ENCODE peak calls at places on chromosome 4, in eight cellular contexts. E is stimulated activated CD8-positive, alpha-beta memory T cell treated with anti-CD3 and anti-CD28 coated beads, Interleukin-7, amount 100 ng/mL, for 24 hours; U is progenitor cell of endocrine pancreas; W is occipital lobe; Q is AG09319; G is A549; X is RWPE1; C is T-cell. S is an unnamed sample.

GRCh38 chr4:15755321-15755750 is 22.8 kb upstream of the CD38 start:
- DNase-seq in E (no peak), U (no peak), W (no peak), Q (no peak), G (no peak), X (no peak), C (no peak), S (no peak)

GRCh38 chr4:76950846-76951321 is 1.3 kb downstream of the SEPTIN11 start:
- DNase-seq in E (no peak), U (no peak), W (peak), Q (no peak), G (no peak), X (peak), C (no peak), S (no peak)

GRCh38 chr4:180521181-180521580 is 1722.0 kb upstream of the TENM3 start:
- DNase-seq in E (no peak), U (no peak), W (no peak), Q (no peak), G (no peak), X (peak), C (no peak), S (no peak)

GRCh38 chr4:107826427-107826980 is 1.8 kb downstream of the SGMS2 start:
- DNase-seq in E (no peak), U (no peak), W (no peak), Q (no peak), G (no peak), X (no peak), C (no peak), S (no peak)

GRCh38 chr4:41282362-41282761 is 25.6 kb downstream of the UCHL1 start:
- DNase-seq in E (no peak), U (no peak), W (no peak), Q (no peak), G (no peak), X (no peak), C (no peak), S (no peak)

GRCh38 chr4:7202391-7202790 is 10.1 kb downstream of the SORCS2 start:
- DNase-seq in E (no peak), U (no peak), W (no peak), Q (no peak), G (no peak), X (no peak), C (no peak), S (no peak)

GRCh38 chr4:139245590-139245989 is 34.4 kb downstream of the MGARP start:
- DNase-seq in E (no peak), U (no peak), W (no peak), Q (no peak), G (no peak), X (no peak), C (no peak), S (no peak)

GRCh38 chr4:12707381-12708175 is 776.6 kb downstream of the RAB28 start:
- DNase-seq in E (no peak), U (no peak), W (no peak), Q (no peak), G (no peak), X (no peak), C (no peak), S (no peak)

GRCh38 chr4:123463869-123464268 is 67.3 kb downstream of the SPRY1 start:
- DNase-seq in E (no peak), U (no peak), W (no peak), Q (no peak), G (no peak), X (no peak), C (no peak), S (no peak)

GRCh38 chr4:20251796-20252655 is at the start of gene SLIT2:
- DNase-seq in E (no peak), U (peak), W (peak), Q (peak), G (peak), X (peak), C (no peak), S (peak)

GRCh38 chr4:151575646-151576045 is 166.7 kb downstream of the FHIP1A start:
- DNase-seq in E (no peak), U (no peak), W (no peak), Q (no peak), G (no peak), X (no peak), C (no peak), S (no peak)

GRCh38 chr4:25358515-25359275 is 18.4 kb upstream of the ANAPC4 start:
- DNase-seq in E (no peak), U (no peak), W (no peak), Q (no peak), G (no peak), X (peak), C (no peak), S (no peak)

GRCh38 chr4:94574616-94575015 is 122.9 kb downstream of the PDLIM5 start:
- DNase-seq in E (no peak), U (no peak), W (no peak), Q (no peak), G (no peak), X (no peak), C (no peak), S (no peak)

GRCh38 chr4:13902141-13902540 is 274.6 kb upstream of the BOD1L1 start:
- DNase-seq in E (no peak), U (no peak), W (no peak), Q (no peak), G (no peak), X (no peak), C (no peak), S (no peak)

GRCh38 chr4:86939123-86939522 is 4.3 kb downstream of the AFF1 start:
- DNase-seq in E (no peak), U (no peak), W (no peak), Q (no peak), G (no peak), X (no peak), C (no peak), S (no peak)

GRCh38 chr4:41287005-41287404 is 30.3 kb downstream of the UCHL1 start:
- DNase-seq in E (no peak), U (no peak), W (no peak), Q (peak), G (peak), X (no peak), C (no peak), S (no peak)

GRCh38 chr4:8497762-8498161 is 57.2 kb downstream of the TRMT44 start:
- DNase-seq in E (no peak), U (no peak), W (no peak), Q (no peak), G (no peak), X (no peak), C (no peak), S (no peak)